ENCODE peak calls at places on chromosomes 7 and 10, in four cellular contexts. T is GM12878, H is GM12892, W is HepG2. S is an unnamed sample.

GRCh38 chr10:60495357-60495756 is 105.7 kb upstream of the ANK3 start:
- DNase-seq in T (no peak), H (no peak), W (no peak), S (no peak)

GRCh38 chr7:158561659-158562058 is 26.0 kb downstream of the PTPRN2 start:
- DNase-seq in W (no peak), T (no peak), H (no peak), S (no peak)

GRCh38 chr7:122140918-122141317 is 3.1 kb downstream of the AASS start:
- DNase-seq in T (no peak), W (no peak), H (no peak), S (no peak)

GRCh38 chr10:17709492-17709891 is 42.5 kb upstream of the TMEM236 start:
- DNase-seq in W (no peak), H (no peak), T (no peak), S (no peak)

GRCh38 chr7:69738396-69738889 is 140.2 kb downstream of the AUTS2 start:
- DNase-seq in W (no peak), T (peak; percentile 82), H (no peak), S (no peak)

GRCh38 chr7:43302211-43302711 is 189.8 kb downstream of the HECW1 start:
- DNase-seq in T (no peak), W (peak; percentile 29), H (no peak), S (no peak)

GRCh38 chr10:64036306-64036930 is 515.2 kb downstream of the REEP3 start:
- DNase-seq in W (no peak), T (no peak), H (no peak), S (no peak)

GRCh38 chr10:123007558-123008378 is 827 bp downstream of the IKZF5 start:
- DNase-seq in H (peak; percentile 33), T (peak; percentile 21), W (peak; percentile 68), S (peak; percentile 37)

GRCh38 chr7:128869138-128869943 is 6.7 kb downstream of the ATP6V1F start:
- DNase-seq in H (peak; percentile 69), W (no peak), T (no peak), S (peak; percentile 74)

GRCh38 chr7:116610210-116610609 is 61.8 kb upstream of the MET start:
- DNase-seq in T (no peak), W (no peak), H (no peak), S (no peak)

GRCh38 chr10:87546971-87547413 is 42.3 kb downstream of the MINPP1 start:
- DNase-seq in T (no peak), H (no peak), W (no peak), S (no peak)

GRCh38 chr7:103691291-103691690 is 245.3 kb upstream of the SLC26A5 start:
- DNase-seq in T (no peak), H (no peak), W (no peak), S (no peak)

GRCh38 chr10:126177414-126178030 is 210.8 kb downstream of the ADAM12 start:
- DNase-seq in W (no peak), H (no peak), T (no peak), S (no peak)

GRCh38 chr10:112919721-112920120 is 30.3 kb upstream of the TCF7L2 start:
- DNase-seq in T (no peak), W (no peak), H (no peak), S (no peak)

GRCh38 chr7:134016223-134016941 is 110.8 kb upstream of the LRGUK start:
- DNase-seq in H (no peak), W (peak; percentile 21), T (no peak), S (no peak)

GRCh38 chr7:8637322-8637721 is 203.9 kb downstream of the NXPH1 start:
- DNase-seq in H (no peak), T (no peak), W (no peak), S (no peak)

GRCh38 chr7:111654414-111654813 is 92.1 kb upstream of the IMMP2L start:
- DNase-seq in T (no peak), W (no peak), H (no peak), S (no peak)

GRCh38 chr7:154675560-154675959 is 327.4 kb downstream of the PAXIP1 start:
- DNase-seq in H (no peak), W (no peak), T (no peak), S (no peak)

GRCh38 chr7:135763261-135763660 is 14.6 kb upstream of the FAM180A start:
- DNase-seq in T (no peak), H (no peak), W (no peak), S (no peak)

GRCh38 chr7:45595809-45596664 is 21.9 kb downstream of the ADCY1 start:
- DNase-seq in H (no peak), W (no peak), T (no peak), S (no peak)

GRCh38 chr7:128039487-128040099 is 8.4 kb upstream of the LRRC4 start:
- DNase-seq in T (no peak), W (no peak), H (no peak), S (no peak)

GRCh38 chr10:42795701-42796100 is 13.1 kb downstream of the BMS1 start:
- DNase-seq in T (no peak), W (no peak), H (no peak), S (no peak)

GRCh38 chr7:84783161-84783803 is 403.6 kb downstream of the SEMA3D start:
- DNase-seq in T (no peak), H (no peak), W (no peak), S (no peak)

GRCh38 chr7:123621707-123622106 is 20.1 kb downstream of the ASB15 start:
- DNase-seq in W (no peak), H (no peak), T (no peak), S (no peak)

GRCh38 chr7:47400741-47401206 is 181.1 kb downstream of the TNS3 start:
- DNase-seq in W (no peak), T (no peak), H (no peak), S (no peak)

GRCh38 chr7:132475037-132475668 is 101.1 kb downstream of the PLXNA4 start:
- DNase-seq in W (no peak), T (no peak), H (no peak), S (no peak)

GRCh38 chr10:126104767-126105166 is 208.4 kb downstream of the FANK1 start:
- DNase-seq in T (no peak), W (no peak), H (no peak), S (no peak)

GRCh38 chr7:18312482-18312881 is 183.1 kb upstream of the HDAC9 start:
- DNase-seq in T (no peak), W (no peak), H (no peak), S (no peak)

GRCh38 chr7:48337012-48337621 is 165.9 kb downstream of the ABCA13 start:
- DNase-seq in T (no peak), W (peak; percentile 10), H (no peak), S (no peak)

GRCh38 chr7:55073051-55073511 is 54.3 kb downstream of the EGFR start:
- DNase-seq in T (peak; percentile 90), H (no peak), W (no peak), S (no peak)

GRCh38 chr7:149866139-149866785 is 7.5 kb upstream of the ATP6V0E2 start:
- DNase-seq in H (no peak), W (no peak), T (no peak), S (no peak)

GRCh38 chr7:42961182-42961581 is 29.0 kb downstream of the MRPL32 start:
- DNase-seq in W (no peak), H (no peak), T (no peak), S (no peak)

GRCh38 chr7:36441344-36442022 is 51.8 kb downstream of the ANLN start:
- DNase-seq in T (no peak), W (no peak), H (no peak), S (no peak)

GRCh38 chr7:155963771-155964195 is 151.5 kb upstream of the SHH start:
- DNase-seq in T (no peak), H (no peak), W (no peak), S (no peak)
- TF ChIP-seq TAF1 in T (no peak), H (no peak), W (no peak), S (no peak)

GRCh38 chr7:38274493-38274892 is 1.1 kb upstream of the TARP start:
- DNase-seq in H (no peak), T (no peak), W (no peak), S (no peak)
- TF ChIP-seq POLR2A in H (no peak), T (no peak), W (no peak), S (no peak)

GRCh38 chr10:133179128-133179520 is 19.1 kb downstream of the KNDC1 start:
- DNase-seq in H (no peak), T (no peak), W (no peak), S (no peak)

GRCh38 chr10:133179651-133180050 is 19.6 kb downstream of the KNDC1 start:
- DNase-seq in T (no peak), H (no peak), W (no peak), S (no peak)

GRCh38 chr10:133178357-133179127 is 18.5 kb downstream of the KNDC1 start:
- DNase-seq in T (no peak), W (no peak), H (no peak), S (no peak)

GRCh38 chr10:133180915-133181639 is 21.1 kb downstream of the KNDC1 start:
- DNase-seq in W (no peak), T (no peak), H (no peak), S (no peak)

GRCh38 chr10:133180192-133180914 is 20.3 kb downstream of the KNDC1 start:
- DNase-seq in T (no peak), H (no peak), W (no peak), S (no peak)
- TF ChIP-seq TAF1 in T (no peak), H (no peak), W (no peak), S (no peak)

GRCh38 chr10:116660860-116661259 is 40.1 kb downstream of the PNLIPRP2 start:
- DNase-seq in T (no peak), H (no peak), W (no peak), S (no peak)
- TF ChIP-seq POLR2A in T (no peak), H (no peak), W (no peak), S (no peak)

GRCh38 chr10:62373639-62373994 is 552 bp upstream of the ZNF365 start:
- DNase-seq in T (no peak), H (no peak), W (no peak), S (no peak)

GRCh38 chr10:62377026-62377415 is 2.9 kb downstream of the ZNF365 start:
- DNase-seq in T (no peak), W (no peak), H (no peak), S (no peak)

GRCh38 chr10:62373995-62374861 is at the start of gene ZNF365:
- DNase-seq in W (no peak), H (peak; percentile 21), T (no peak), S (peak; percentile 30)

GRCh38 chr10:62376064-62377025 is 2.2 kb downstream of the ZNF365 start:
- DNase-seq in H (no peak), T (no peak), W (no peak), S (no peak)

DNA sequence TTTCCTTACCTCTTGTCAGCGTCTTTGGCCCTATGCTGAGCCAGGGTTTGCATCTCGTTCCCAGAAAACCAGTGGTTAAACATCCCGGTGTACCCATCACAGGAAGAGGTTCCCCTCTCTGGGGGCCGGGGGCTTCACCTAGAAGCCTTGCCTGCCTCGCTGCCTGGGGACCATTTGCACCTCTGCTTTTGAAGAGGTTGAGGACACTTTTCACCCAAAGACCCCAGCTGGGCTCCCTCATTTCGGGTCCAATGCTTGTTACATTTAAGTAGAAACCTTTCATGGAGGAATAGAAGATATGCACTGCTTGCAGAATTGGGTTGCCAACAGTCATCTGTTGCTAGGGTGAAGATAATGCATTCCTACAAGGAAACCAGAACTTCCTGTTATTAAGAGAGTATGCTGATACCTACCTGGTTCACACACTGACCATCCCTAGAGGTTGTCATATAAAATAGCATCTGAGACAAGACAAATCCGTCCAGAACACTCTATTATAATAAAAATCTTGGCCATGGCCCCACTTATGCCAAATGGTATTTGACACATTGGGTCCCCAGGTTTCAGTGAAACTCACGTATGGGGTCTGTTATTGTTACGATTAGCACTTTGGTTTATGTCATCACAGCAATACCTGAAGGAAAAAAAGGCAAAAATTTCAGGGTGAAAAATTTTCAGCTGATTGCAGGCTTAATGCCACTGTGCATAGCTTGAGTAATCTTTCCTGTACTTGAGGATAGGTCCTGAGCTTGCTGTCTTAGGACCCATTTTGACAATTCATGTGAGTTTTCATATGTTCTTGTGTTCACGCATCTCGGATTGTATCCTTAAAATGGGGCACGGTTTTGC is 917 bp downstream of the ZNF365 start:
- DNase-seq in H (no peak), W (no peak), T (no peak), S (no peak)
- TF ChIP-seq TAF1 in H (no peak), W (no peak), T (no peak), S (no peak)

S was measured in GM12891.